ENCODE peak calls at places on chromosomes 4 and X, in four cellular contexts. One of them, this sample, is unnamed.
A peak's percentile ranks its signal among the peaks of the same experiment; 100 is the strongest.

GRCh38 chrX:80578518-80579105 is 158.4 kb downstream of the TENT5D start:
- DNase-seq in activated CD8-positive, alpha-beta T cell treated with anti-CD3 and anti-CD28 coated beads for 36 hours: no peak
- DNase-seq in WERI-Rb-1: no peak
- DNase-seq in GM13976: peak; percentile 18
- DNase-seq in this sample: peak; percentile 40

GRCh38 chr4:113397114-113397701 is 347.8 kb downstream of the ANK2 start:
- DNase-seq in activated CD8-positive, alpha-beta T cell treated with anti-CD3 and anti-CD28 coated beads for 36 hours: no peak
- DNase-seq in WERI-Rb-1: no peak
- DNase-seq in GM13976: no peak
- DNase-seq in this sample: no peak

GRCh38 chr4:173538148-173538902 is 8.3 kb upstream of the HAND2 start:
- DNase-seq in activated CD8-positive, alpha-beta T cell treated with anti-CD3 and anti-CD28 coated beads for 36 hours: no peak
- DNase-seq in WERI-Rb-1: no peak
- DNase-seq in GM13976: no peak
- DNase-seq in this sample: peak; percentile 28

GRCh38 chr4:128519163-128519810 is 231.7 kb upstream of the PGRMC2 start:
- DNase-seq in activated CD8-positive, alpha-beta T cell treated with anti-CD3 and anti-CD28 coated beads for 36 hours: no peak
- DNase-seq in WERI-Rb-1: no peak
- DNase-seq in GM13976: no peak
- DNase-seq in this sample: no peak

GRCh38 chr4:187209921-187210613 is 486.4 kb upstream of the FAT1 start:
- DNase-seq in activated CD8-positive, alpha-beta T cell treated with anti-CD3 and anti-CD28 coated beads for 36 hours: no peak
- DNase-seq in WERI-Rb-1: no peak
- DNase-seq in GM13976: no peak
- DNase-seq in this sample: no peak

GRCh38 chr4:4801013-4801412 is 58.5 kb upstream of the MSX1 start:
- DNase-seq in activated CD8-positive, alpha-beta T cell treated with anti-CD3 and anti-CD28 coated beads for 36 hours: no peak
- DNase-seq in WERI-Rb-1: no peak
- DNase-seq in GM13976: no peak
- DNase-seq in this sample: no peak

GRCh38 chrX:124421898-124422622 is 75.7 kb downstream of the SH2D1A start:
- DNase-seq in activated CD8-positive, alpha-beta T cell treated with anti-CD3 and anti-CD28 coated beads for 36 hours: no peak
- DNase-seq in WERI-Rb-1: no peak
- DNase-seq in GM13976: no peak
- DNase-seq in this sample: no peak

GRCh38 chr4:77681792-77682191 is 76.2 kb downstream of the CXCL13 start:
- DNase-seq in activated CD8-positive, alpha-beta T cell treated with anti-CD3 and anti-CD28 coated beads for 36 hours: no peak
- DNase-seq in WERI-Rb-1: no peak
- DNase-seq in GM13976: no peak
- DNase-seq in this sample: no peak

GRCh38 chr4:33649015-33649414 is 2595.3 kb downstream of the ARAP2 start:
- DNase-seq in activated CD8-positive, alpha-beta T cell treated with anti-CD3 and anti-CD28 coated beads for 36 hours: no peak
- DNase-seq in WERI-Rb-1: peak; percentile 18
- DNase-seq in GM13976: no peak
- DNase-seq in this sample: no peak

GRCh38 chr4:105350859-105351494 is 122.9 kb downstream of the PPA2 start:
- DNase-seq in activated CD8-positive, alpha-beta T cell treated with anti-CD3 and anti-CD28 coated beads for 36 hours: no peak
- DNase-seq in WERI-Rb-1: no peak
- DNase-seq in GM13976: peak; percentile 15
- DNase-seq in this sample: no peak

GRCh38 chr4:114161809-114162208 is 182.4 kb upstream of the ARSJ start:
- DNase-seq in activated CD8-positive, alpha-beta T cell treated with anti-CD3 and anti-CD28 coated beads for 36 hours: no peak
- DNase-seq in WERI-Rb-1: no peak
- DNase-seq in GM13976: no peak
- DNase-seq in this sample: no peak

GRCh38 chr4:4377683-4378082 is 9.2 kb upstream of the NSG1 start:
- DNase-seq in activated CD8-positive, alpha-beta T cell treated with anti-CD3 and anti-CD28 coated beads for 36 hours: no peak
- DNase-seq in WERI-Rb-1: no peak
- DNase-seq in GM13976: no peak
- DNase-seq in this sample: no peak

GRCh38 chr4:130029442-130029841 is 933.5 kb downstream of the C4orf33 start:
- DNase-seq in activated CD8-positive, alpha-beta T cell treated with anti-CD3 and anti-CD28 coated beads for 36 hours: no peak
- DNase-seq in WERI-Rb-1: no peak
- DNase-seq in GM13976: no peak
- DNase-seq in this sample: no peak

GRCh38 chr4:151226004-151226932 is 50.7 kb upstream of the PRSS48 start:
- DNase-seq in activated CD8-positive, alpha-beta T cell treated with anti-CD3 and anti-CD28 coated beads for 36 hours: no peak
- DNase-seq in WERI-Rb-1: no peak
- DNase-seq in GM13976: no peak
- DNase-seq in this sample: no peak

GRCh38 chrX:37658352-37659030 is 27.1 kb upstream of the XK start:
- DNase-seq in activated CD8-positive, alpha-beta T cell treated with anti-CD3 and anti-CD28 coated beads for 36 hours: no peak
- DNase-seq in WERI-Rb-1: no peak
- DNase-seq in GM13976: no peak
- DNase-seq in this sample: no peak

GRCh38 chr4:6916587-6917444 is 7.2 kb downstream of the TBC1D14 start:
- DNase-seq in activated CD8-positive, alpha-beta T cell treated with anti-CD3 and anti-CD28 coated beads for 36 hours: peak; percentile 79
- DNase-seq in WERI-Rb-1: peak; percentile 49
- DNase-seq in GM13976: no peak
- DNase-seq in this sample: no peak

GRCh38 chr4:31360786-31361185 is 640.6 kb downstream of the PCDH7 start:
- DNase-seq in activated CD8-positive, alpha-beta T cell treated with anti-CD3 and anti-CD28 coated beads for 36 hours: no peak
- DNase-seq in WERI-Rb-1: no peak
- DNase-seq in GM13976: no peak
- DNase-seq in this sample: no peak

GRCh38 chr4:102483120-102483519 is 18.0 kb upstream of the NFKB1 start:
- DNase-seq in activated CD8-positive, alpha-beta T cell treated with anti-CD3 and anti-CD28 coated beads for 36 hours: no peak
- DNase-seq in WERI-Rb-1: no peak
- DNase-seq in GM13976: no peak
- DNase-seq in this sample: no peak

GRCh38 chrX:131170148-131170547 is 112.0 kb downstream of the ARHGAP36 start:
- DNase-seq in activated CD8-positive, alpha-beta T cell treated with anti-CD3 and anti-CD28 coated beads for 36 hours: no peak
- DNase-seq in WERI-Rb-1: no peak
- DNase-seq in GM13976: no peak
- DNase-seq in this sample: no peak

GRCh38 chrX:109716431-109717028 is 16.5 kb downstream of the ACSL4 start:
- DNase-seq in activated CD8-positive, alpha-beta T cell treated with anti-CD3 and anti-CD28 coated beads for 36 hours: no peak
- DNase-seq in WERI-Rb-1: no peak
- DNase-seq in GM13976: no peak
- DNase-seq in this sample: no peak

GRCh38 chr4:6868386-6868785 is 41.2 kb upstream of the TBC1D14 start:
- DNase-seq in activated CD8-positive, alpha-beta T cell treated with anti-CD3 and anti-CD28 coated beads for 36 hours: no peak
- DNase-seq in WERI-Rb-1: no peak
- DNase-seq in GM13976: no peak
- DNase-seq in this sample: no peak

GRCh38 chr4:127788517-127788916 is 6.4 kb downstream of the HSPA4L start:
- DNase-seq in activated CD8-positive, alpha-beta T cell treated with anti-CD3 and anti-CD28 coated beads for 36 hours: peak; percentile 4
- DNase-seq in WERI-Rb-1: no peak
- DNase-seq in GM13976: no peak
- DNase-seq in this sample: no peak

GRCh38 chrX:17613979-17614572 is 123.2 kb upstream of the SCML1 start:
- DNase-seq in activated CD8-positive, alpha-beta T cell treated with anti-CD3 and anti-CD28 coated beads for 36 hours: peak; percentile 24
- DNase-seq in WERI-Rb-1: no peak
- DNase-seq in GM13976: no peak
- DNase-seq in this sample: no peak

GRCh38 chrX:24619647-24620046 is 27.5 kb downstream of the PCYT1B start:
- DNase-seq in activated CD8-positive, alpha-beta T cell treated with anti-CD3 and anti-CD28 coated beads for 36 hours: no peak
- DNase-seq in WERI-Rb-1: no peak
- DNase-seq in GM13976: no peak
- DNase-seq in this sample: no peak

GRCh38 chrX:48702716-48703115 is 6.2 kb downstream of the SUV39H1 start:
- DNase-seq in activated CD8-positive, alpha-beta T cell treated with anti-CD3 and anti-CD28 coated beads for 36 hours: no peak
- DNase-seq in WERI-Rb-1: no peak
- DNase-seq in GM13976: no peak
- DNase-seq in this sample: no peak

GRCh38 chrX:48703228-48703627 is 6.7 kb downstream of the SUV39H1 start:
- DNase-seq in activated CD8-positive, alpha-beta T cell treated with anti-CD3 and anti-CD28 coated beads for 36 hours: no peak
- DNase-seq in WERI-Rb-1: no peak
- DNase-seq in GM13976: no peak
- DNase-seq in this sample: no peak

GRCh38 chrX:48705876-48706275 is 9.3 kb downstream of the SUV39H1 start:
- DNase-seq in activated CD8-positive, alpha-beta T cell treated with anti-CD3 and anti-CD28 coated beads for 36 hours: no peak
- DNase-seq in WERI-Rb-1: no peak
- DNase-seq in GM13976: no peak
- DNase-seq in this sample: no peak

GRCh38 chrX:48702032-48702431 is 5.5 kb downstream of the SUV39H1 start:
- DNase-seq in activated CD8-positive, alpha-beta T cell treated with anti-CD3 and anti-CD28 coated beads for 36 hours: no peak
- DNase-seq in WERI-Rb-1: no peak
- DNase-seq in GM13976: no peak
- DNase-seq in this sample: no peak

DNA sequence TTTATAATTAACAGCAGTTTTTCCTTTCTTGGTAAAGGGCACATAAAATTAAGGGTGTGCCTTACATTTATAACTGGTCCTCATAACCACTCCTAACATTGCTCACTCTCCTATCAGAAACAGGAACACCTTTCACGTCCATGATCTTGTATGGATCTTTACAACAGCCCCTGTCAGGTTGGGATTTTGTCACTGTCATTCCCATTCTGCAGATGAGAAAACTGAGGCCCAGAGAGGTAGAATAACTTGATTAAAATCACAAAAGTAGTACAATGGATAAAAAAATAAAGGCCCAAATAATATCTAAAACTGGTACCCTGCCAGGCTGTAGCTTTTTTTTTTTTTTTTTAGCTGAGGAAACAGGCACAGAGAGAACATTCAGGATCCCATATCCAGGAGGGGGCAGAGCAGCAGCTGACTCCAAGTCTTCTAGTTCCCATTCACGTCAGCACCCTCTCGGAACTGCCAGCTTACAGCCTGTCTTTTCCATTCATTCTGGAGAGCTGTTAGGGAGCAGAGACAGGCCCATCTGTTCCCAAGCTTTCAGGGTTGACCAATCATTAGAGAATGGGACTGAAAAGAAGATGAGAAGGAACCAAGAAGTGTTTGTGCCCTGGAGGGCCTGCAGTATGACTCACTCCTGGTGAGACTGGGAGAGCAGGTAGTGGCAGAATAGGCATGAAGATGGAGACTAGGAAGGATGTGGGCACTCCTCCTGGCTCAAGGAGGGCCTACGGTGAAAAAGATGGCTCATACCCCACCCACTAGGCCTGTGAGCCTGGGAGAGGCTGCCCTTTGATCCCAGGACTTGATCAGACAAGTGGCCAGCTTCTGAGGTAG is 7.3 kb downstream of the SUV39H1 start:
- DNase-seq in activated CD8-positive, alpha-beta T cell treated with anti-CD3 and anti-CD28 coated beads for 36 hours: no peak
- DNase-seq in WERI-Rb-1: no peak
- DNase-seq in GM13976: no peak
- DNase-seq in this sample: no peak
- TF ChIP-seq CTCF in activated CD8-positive, alpha-beta T cell treated with anti-CD3 and anti-CD28 coated beads for 36 hours: no peak
- TF ChIP-seq CTCF in WERI-Rb-1: no peak
- TF ChIP-seq CTCF in GM13976: no peak
- TF ChIP-seq CTCF in this sample: no peak

DNA sequence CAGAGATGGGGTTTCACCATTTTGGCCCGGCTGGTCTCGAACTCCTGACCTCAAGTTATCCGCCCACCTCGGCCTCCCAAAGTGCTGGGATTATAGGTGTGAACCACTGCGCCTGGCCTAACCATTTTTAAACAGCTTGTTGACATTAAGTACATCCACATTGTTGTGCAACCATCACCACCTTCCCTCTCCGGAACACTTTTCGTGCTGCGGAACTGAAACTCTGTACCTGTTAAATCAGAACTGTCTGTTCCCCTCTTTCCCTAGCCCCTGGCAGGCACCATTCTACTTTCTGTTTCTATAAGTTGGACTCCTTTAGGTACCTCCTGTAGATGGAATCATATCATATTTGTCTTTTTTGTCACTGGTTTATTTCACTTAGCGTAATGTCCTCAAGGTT is 9.5 kb downstream of the FHDC1 start:
- DNase-seq in activated CD8-positive, alpha-beta T cell treated with anti-CD3 and anti-CD28 coated beads for 36 hours: no peak
- DNase-seq in WERI-Rb-1: no peak
- DNase-seq in GM13976: no peak
- DNase-seq in this sample: no peak
- TF ChIP-seq CTCF in activated CD8-positive, alpha-beta T cell treated with anti-CD3 and anti-CD28 coated beads for 36 hours: no peak
- TF ChIP-seq CTCF in WERI-Rb-1: no peak
- TF ChIP-seq CTCF in GM13976: no peak
- TF ChIP-seq CTCF in this sample: no peak

DNA sequence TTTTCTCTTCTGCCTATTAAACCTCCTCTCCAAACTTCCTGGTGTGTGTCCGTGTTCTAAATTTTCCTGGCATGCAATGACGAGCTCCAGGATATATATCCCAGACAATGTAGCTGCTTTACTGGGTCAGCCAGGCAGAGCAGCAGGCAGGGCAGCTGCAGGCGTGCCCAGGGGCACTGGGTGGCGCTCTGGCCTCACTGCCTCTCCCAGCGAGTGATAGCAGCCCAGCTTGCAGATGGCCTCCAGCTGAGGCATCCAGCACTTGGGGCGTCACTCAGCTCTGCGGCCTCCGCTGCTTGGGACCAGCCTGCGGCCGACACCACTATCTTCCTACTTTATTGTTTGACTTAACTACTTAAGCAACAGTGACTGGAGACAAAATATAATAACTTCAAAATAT is 23.0 kb upstream of the UBA6 start:
- DNase-seq in activated CD8-positive, alpha-beta T cell treated with anti-CD3 and anti-CD28 coated beads for 36 hours: no peak
- DNase-seq in WERI-Rb-1: no peak
- DNase-seq in GM13976: no peak
- DNase-seq in this sample: no peak
- TF ChIP-seq CTCF in activated CD8-positive, alpha-beta T cell treated with anti-CD3 and anti-CD28 coated beads for 36 hours: no peak
- TF ChIP-seq CTCF in WERI-Rb-1: peak; percentile 43
- TF ChIP-seq CTCF in GM13976: no peak
- TF ChIP-seq CTCF in this sample: no peak

DNA sequence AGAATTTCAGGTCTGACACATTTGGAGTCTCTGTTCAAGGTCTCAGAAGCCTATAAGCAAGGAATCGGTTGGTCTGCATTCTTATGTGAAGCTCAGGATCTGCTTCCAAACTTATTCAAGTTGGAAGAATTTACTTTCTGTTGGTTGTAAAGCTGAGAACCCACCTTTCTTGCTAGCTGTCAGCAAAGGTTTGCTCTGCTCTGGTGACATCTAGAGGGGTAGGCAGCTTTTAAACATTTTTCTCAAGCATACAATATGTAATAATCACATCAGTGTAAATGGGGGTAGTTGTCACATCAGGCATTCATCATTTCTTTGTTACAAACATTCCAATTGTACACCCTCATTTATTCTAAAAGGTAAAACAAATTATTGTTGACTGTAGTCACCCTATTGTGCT is 935.2 kb downstream of the TRAM1L1 start:
- DNase-seq in activated CD8-positive, alpha-beta T cell treated with anti-CD3 and anti-CD28 coated beads for 36 hours: no peak
- DNase-seq in WERI-Rb-1: no peak
- DNase-seq in GM13976: no peak
- DNase-seq in this sample: no peak
- TF ChIP-seq CTCF in activated CD8-positive, alpha-beta T cell treated with anti-CD3 and anti-CD28 coated beads for 36 hours: no peak
- TF ChIP-seq CTCF in WERI-Rb-1: no peak
- TF ChIP-seq CTCF in GM13976: no peak
- TF ChIP-seq CTCF in this sample: no peak

DNA sequence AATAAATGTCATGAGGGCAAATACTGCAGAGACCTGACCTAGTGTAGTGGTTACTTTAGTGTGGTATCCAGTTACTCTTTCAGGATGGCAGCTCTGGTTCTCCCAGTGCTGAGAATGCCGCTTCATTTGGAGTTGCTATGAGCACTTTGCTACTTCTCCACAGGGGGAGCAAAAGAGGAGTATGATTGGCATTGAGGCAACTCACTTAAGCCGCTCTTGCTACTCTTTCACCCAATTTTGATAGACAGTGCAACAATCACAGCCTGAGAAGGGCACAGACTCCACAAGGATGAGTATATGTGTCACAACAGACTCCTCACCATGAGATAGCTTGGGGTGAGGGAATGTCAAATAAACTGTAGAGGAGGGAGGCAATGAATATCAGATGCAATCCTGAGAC is 81.2 kb downstream of the NPY1R start:
- DNase-seq in activated CD8-positive, alpha-beta T cell treated with anti-CD3 and anti-CD28 coated beads for 36 hours: no peak
- DNase-seq in WERI-Rb-1: no peak
- DNase-seq in GM13976: no peak
- DNase-seq in this sample: no peak
- TF ChIP-seq CTCF in activated CD8-positive, alpha-beta T cell treated with anti-CD3 and anti-CD28 coated beads for 36 hours: no peak
- TF ChIP-seq CTCF in WERI-Rb-1: peak; percentile 49
- TF ChIP-seq CTCF in GM13976: no peak
- TF ChIP-seq CTCF in this sample: no peak

This sample was measured in GM20000.